ENCODE peak calls at places on chromosomes 16 and 17, in six cellular contexts. B, X, C, A, W and G are unnamed samples.

GRCh38 chr17:34386343-34386924 is 23.4 kb upstream of the CCL1 start:
- DNase-seq in X (no peak), C (no peak), W (no peak), A (no peak), B (no peak), G (no peak)

GRCh38 chr16:50605733-50606430 is 57.7 kb downstream of the NKD1 start:
- DNase-seq in C (no peak), W (no peak), B (no peak), X (no peak), A (no peak), G (no peak)

GRCh38 chr16:6573577-6573976 is 759.1 kb upstream of the RBFOX1 start:
- DNase-seq in X (no peak), A (peak), B (peak), W (peak), C (no peak), G (no peak)

GRCh38 chr17:77644981-77645380 is 313.5 kb upstream of the TNRC6C start:
- DNase-seq in W (no peak), B (peak), C (no peak), A (no peak), X (no peak), G (no peak)

GRCh38 chr17:60390223-60390622 is 1.7 kb downstream of the USP32 start:
- DNase-seq in A (no peak), B (peak), X (no peak), W (no peak), C (no peak), G (no peak)

GRCh38 chr17:81701288-81702071 is 1.7 kb upstream of the MRPL12 start:
- DNase-seq in A (no peak), W (no peak), X (no peak), C (no peak), B (peak), G (no peak)

GRCh38 chr17:81200201-81200600 is 22.6 kb downstream of the CEP131 start:
- DNase-seq in C (no peak), W (no peak), A (no peak), B (no peak), X (no peak), G (no peak)

GRCh38 chr17:28643979-28644781 is 778 bp downstream of the BLTP2 start:
- DNase-seq in A (peak), X (no peak), B (peak), W (peak), C (peak), G (peak)

GRCh38 chr17:17079761-17080160 is 37.5 kb downstream of the MPRIP start:
- DNase-seq in X (no peak), B (no peak), A (no peak), W (no peak), C (no peak), G (no peak)

GRCh38 chr16:69940676-69941075 is 10.5 kb upstream of the CLEC18A start:
- DNase-seq in X (no peak), W (no peak), C (no peak), A (no peak), B (no peak), G (no peak)

GRCh38 chr17:2435852-2436251 is 35.0 kb upstream of the MNT start:
- DNase-seq in X (no peak), A (peak), C (no peak), B (no peak), W (no peak), G (no peak)

GRCh38 chr16:19389246-19389645 is 28.4 kb upstream of the TMC5 start:
- DNase-seq in C (no peak), B (peak), W (peak), A (peak), X (peak), G (peak)

GRCh38 chr16:5851583-5851982 is 754.0 kb upstream of the EEF2KMT start:
- DNase-seq in A (no peak), W (no peak), X (no peak), B (no peak), C (no peak), G (no peak)

GRCh38 chr17:83083368-83084201 is 4.2 kb downstream of the METRNL start:
- DNase-seq in W (no peak), C (no peak), X (no peak), A (no peak), B (no peak), G (no peak)

GRCh38 chr16:85600905-85601639 is 12.1 kb upstream of the GSE1 start:
- DNase-seq in W (no peak), B (peak), A (no peak), C (no peak), X (no peak), G (no peak)

GRCh38 chr16:85604145-85604705 is 8.9 kb upstream of the GSE1 start:
- DNase-seq in A (no peak), C (no peak), X (no peak), B (no peak), W (no peak), G (no peak)

GRCh38 chr16:85601730-85602401 is 11.3 kb upstream of the GSE1 start:
- DNase-seq in X (no peak), W (no peak), C (no peak), A (peak), B (peak), G (no peak)

GRCh38 chr16:85602831-85603755 is 10.0 kb upstream of the GSE1 start:
- DNase-seq in C (no peak), W (no peak), B (no peak), X (no peak), A (no peak), G (no peak)

GRCh38 chr16:85602402-85602801 is 10.7 kb upstream of the GSE1 start:
- DNase-seq in A (no peak), C (no peak), B (no peak), W (no peak), X (no peak), G (no peak)
- TF ChIP-seq TAF1 in A (no peak), C (no peak), B (no peak), W (no peak), X (no peak), G (no peak)

DNA sequence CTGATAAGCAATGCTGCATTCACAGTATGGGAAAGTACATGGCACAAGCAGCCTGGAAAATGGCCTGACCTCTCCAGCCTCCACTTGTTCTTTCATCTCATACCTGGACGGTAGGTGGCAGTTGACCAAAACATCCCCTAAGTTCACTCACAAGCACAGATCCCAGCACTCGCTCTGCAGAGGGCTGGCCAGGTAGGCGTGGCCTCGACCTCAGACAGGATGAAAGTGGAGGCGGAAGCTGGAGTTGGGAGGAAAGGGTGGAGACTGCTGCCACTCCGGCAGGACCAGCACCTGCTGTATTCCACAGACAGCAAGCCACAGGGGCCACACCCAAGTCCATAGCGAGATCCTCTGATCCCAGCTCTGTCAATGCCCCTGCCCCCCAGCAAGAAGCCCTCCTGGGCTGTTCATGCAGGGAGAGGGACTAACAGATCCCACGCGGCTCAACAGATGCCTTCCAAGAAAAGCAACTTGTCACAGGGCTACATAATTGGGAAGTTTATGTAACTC is 31.3 kb downstream of the ZCCHC14 start:
- DNase-seq in W (peak), B (peak), A (peak), C (peak), X (no peak), G (no peak)
- TF ChIP-seq POLR2A in W (no peak), B (peak), A (no peak), C (no peak), X (no peak), G (no peak)

GRCh38 chr17:58193641-58194259 is 1.2 kb downstream of the EPX start:
- DNase-seq in X (no peak), W (no peak), B (peak), A (peak), C (no peak), G (no peak)
- TF ChIP-seq TAF1 in X (no peak), W (no peak), B (no peak), A (no peak), C (no peak), G (no peak)

GRCh38 chr16:2472885-2473284 is 1.8 kb downstream of the NTN3 start:
- DNase-seq in W (no peak), B (no peak), C (no peak), A (no peak), X (no peak), G (no peak)
- TF ChIP-seq POLR2A in W (no peak), B (no peak), C (no peak), A (no peak), X (no peak), G (no peak)

DNA sequence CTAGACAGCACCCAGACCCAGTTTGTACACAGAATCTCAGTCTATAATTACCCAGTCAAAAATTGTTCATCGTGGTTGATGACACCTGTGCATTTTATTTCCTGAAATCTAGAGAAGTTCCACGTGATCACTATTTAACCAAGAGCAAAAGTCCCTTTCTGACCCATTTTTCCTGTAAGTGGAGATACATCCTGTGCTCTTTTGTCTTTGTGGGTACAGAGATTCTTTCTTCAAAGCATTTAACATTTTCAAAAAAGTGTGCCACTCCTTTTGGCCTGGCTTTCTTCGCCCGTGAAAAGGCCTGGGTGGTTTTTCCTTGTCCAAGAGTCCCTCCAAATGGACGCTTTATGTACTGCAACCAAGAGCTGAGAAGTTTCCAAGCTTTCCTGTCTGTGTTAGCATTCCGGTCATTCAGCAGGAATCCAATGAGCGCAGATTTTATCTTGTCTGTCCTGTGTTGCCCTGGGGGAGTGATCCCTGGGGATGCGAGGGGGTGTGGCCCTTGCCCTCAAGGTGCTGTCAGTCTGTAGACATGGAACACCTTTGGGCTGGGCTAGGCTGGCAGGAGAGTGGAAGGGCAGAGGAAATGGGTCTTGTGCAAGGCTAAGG is 161.1 kb upstream of the CACNG5 start:
- DNase-seq in B (peak), C (no peak), X (no peak), A (peak), W (peak), G (no peak)
- TF ChIP-seq TAF1 in B (no peak), C (no peak), X (no peak), A (no peak), W (no peak), G (no peak)

DNA sequence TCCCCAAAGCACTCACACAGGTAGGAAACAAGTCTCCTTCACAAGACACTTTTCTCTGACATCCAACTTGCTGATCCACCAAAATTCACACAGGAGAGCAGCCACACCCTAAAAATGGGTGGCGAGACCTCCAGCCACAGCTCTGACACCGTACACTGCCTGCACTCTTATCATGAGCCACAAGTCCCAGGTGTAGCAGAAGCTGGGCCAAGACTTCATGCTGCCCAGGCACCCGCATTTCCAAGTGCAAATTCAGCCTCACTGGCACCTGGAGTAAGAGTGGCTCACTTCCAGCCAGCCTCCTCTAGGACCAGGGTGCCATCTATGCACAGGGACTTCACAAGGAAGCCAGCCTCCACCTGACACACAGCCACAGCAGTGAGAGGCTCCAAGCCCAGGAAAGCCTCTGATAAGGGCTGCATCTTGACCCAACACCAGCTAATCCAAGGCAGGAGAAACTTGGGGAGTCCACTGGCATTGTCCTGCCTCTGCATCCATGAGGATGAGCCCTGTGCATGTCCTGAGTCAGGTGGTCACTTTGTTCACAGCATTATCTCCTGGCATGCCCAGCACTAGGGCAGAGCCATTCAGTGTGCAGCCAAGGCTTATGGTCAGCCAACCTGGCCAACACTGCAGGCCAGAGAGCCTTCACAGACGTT is 2.6 kb upstream of the ZNF768 start:
- DNase-seq in B (peak), A (no peak), X (no peak), W (no peak), C (no peak), G (no peak)
- TF ChIP-seq POLR2A in B (no peak), A (no peak), X (no peak), W (peak), C (peak), G (no peak)

GRCh38 chr17:70947215-70947614 is 777.9 kb downstream of the KCNJ2 start:
- DNase-seq in C (no peak), W (no peak), X (no peak), A (no peak), B (no peak), G (no peak)

GRCh38 chr17:70947636-70948565 is 778.6 kb downstream of the KCNJ2 start:
- DNase-seq in B (no peak), X (no peak), W (no peak), A (no peak), C (no peak), G (no peak)

GRCh38 chr17:70945386-70945785 is 776.1 kb downstream of the KCNJ2 start:
- DNase-seq in A (no peak), X (no peak), B (no peak), W (no peak), C (no peak), G (no peak)
- TF ChIP-seq TAF1 in A (no peak), X (no peak), B (no peak), W (no peak), C (no peak), G (no peak)